ENCODE peak calls at places on chromosomes 3 and 15, in eight cellular contexts. N is stimulated activated CD8-positive, alpha-beta memory T cell treated with anti-CD3 and anti-CD28 coated beads, Interleukin-2, amount 100 ng/mL, for 1 hour; W is activated T-cell treated with anti-CD3 and anti-CD28 coated beads, Interleukin-2, amount 50 U/mL, for 24 hours; D is ureter; X is SK-N-DZ; V is NCI-H2081; R is activated naive CD4-positive, alpha-beta T cell treated with anti-CD3 and anti-CD28 coated beads for 36 hours; T is neural progenitor cell. Y is an unnamed sample.

GRCh38 chr15:59917504-59918157 is 86.5 kb upstream of the FOXB1 start:
- DNase-seq in W (peak), D (peak), R (peak), T (peak), X (peak), N (no peak), V (peak), Y (peak)

GRCh38 chr3:94928921-94929320 is 866.1 kb downstream of the NSUN3 start:
- DNase-seq in T (no peak), N (no peak), D (no peak), X (no peak), V (no peak), W (no peak), R (no peak), Y (no peak)

GRCh38 chr3:150106752-150107428 is 136.2 kb upstream of the PFN2 start:
- DNase-seq in N (no peak), R (no peak), V (peak), D (no peak), X (peak), T (peak), W (no peak), Y (peak)

GRCh38 chr3:102733811-102734574 is 299.2 kb downstream of the ZPLD1 start:
- DNase-seq in T (no peak), W (no peak), N (no peak), R (no peak), X (no peak), D (no peak), V (no peak), Y (no peak)

GRCh38 chr3:113297281-113297680 is 85.9 kb downstream of the BOC start:
- DNase-seq in T (no peak), D (no peak), W (no peak), X (no peak), R (no peak), N (no peak), V (no peak), Y (no peak)

GRCh38 chr3:86969500-86970189 is 21.3 kb downstream of the VGLL3 start:
- DNase-seq in W (no peak), D (no peak), V (peak), T (peak), N (no peak), X (no peak), R (peak), Y (peak)

GRCh38 chr15:56919708-56920637 is 1.5 kb downstream of the TCF12 start:
- DNase-seq in N (no peak), W (no peak), R (peak), T (peak), X (peak), V (peak), D (peak), Y (no peak)

GRCh38 chr3:111715911-111716523 is 120.9 kb upstream of the ZBED2 start:
- DNase-seq in D (peak), V (peak), T (peak), W (peak), N (no peak), R (peak), X (peak), Y (no peak)

GRCh38 chr15:78000089-78000926 is 77.2 kb downstream of the TBC1D2B start:
- DNase-seq in X (no peak), T (peak), W (peak), R (peak), N (peak), V (peak), D (peak), Y (peak)

GRCh38 chr3:58004972-58005371 is 3.2 kb upstream of the FLNB start:
- DNase-seq in W (no peak), V (no peak), X (no peak), R (no peak), D (no peak), N (no peak), T (no peak), Y (no peak)